ENCODE peak calls at places on chromosome 17, in eight cellular contexts. W, Q, G, J, U, Z, S and P are unnamed samples.

GRCh38 chr17:50133028-50133768 is 3.2 kb upstream of the SAMD14 start:
- DNase-seq in W (no peak), Q (no peak), G (no peak), J (no peak), U (no peak), Z (no peak), S (peak), P (no peak)

GRCh38 chr17:15341385-15341849 is at the start of gene TEKT3:
- DNase-seq in W (peak), Q (no peak), G (peak), J (no peak), U (peak), Z (peak), S (peak), P (peak)

GRCh38 chr17:63942309-63942985 is 10.3 kb upstream of the CD79B start:
- DNase-seq in W (no peak), Q (no peak), G (no peak), J (no peak), U (no peak), Z (no peak), S (no peak), P (no peak)

GRCh38 chr17:78917451-78918307 is 7.5 kb downstream of the TIMP2 start:
- DNase-seq in W (no peak), Q (no peak), G (no peak), J (no peak), U (no peak), Z (no peak), S (no peak), P (no peak)

GRCh38 chr17:64778367-64779290 is 116.5 kb upstream of the SMURF2 start:
- DNase-seq in W (peak), Q (peak), G (no peak), J (no peak), U (peak), Z (no peak), S (no peak), P (no peak)

GRCh38 chr17:50349241-50349595 is 3.3 kb downstream of the XYLT2 start:
- DNase-seq in W (no peak), Q (no peak), G (peak), J (no peak), U (no peak), Z (no peak), S (no peak), P (no peak)

GRCh38 chr17:163514-164103 is 17.8 kb downstream of the DOC2B start:
- DNase-seq in W (no peak), Q (no peak), G (no peak), J (no peak), U (no peak), Z (peak), S (no peak), P (no peak)

GRCh38 chr17:35732806-35733136 is 1.3 kb downstream of the RASL10B start:
- DNase-seq in W (no peak), Q (no peak), G (no peak), J (no peak), U (no peak), Z (no peak), S (no peak), P (no peak)

GRCh38 chr17:48603959-48604769 is 622 bp downstream of the HOXB6 start:
- DNase-seq in W (peak), Q (no peak), G (no peak), J (no peak), U (no peak), Z (no peak), S (peak), P (no peak)

GRCh38 chr17:67441052-67441738 is 64.1 kb downstream of the PITPNC1 start:
- DNase-seq in W (no peak), Q (peak), G (no peak), J (peak), U (no peak), Z (peak), S (peak), P (no peak)

GRCh38 chr17:35167046-35167445 is 19.4 kb downstream of the UNC45B start:
- DNase-seq in W (no peak), Q (peak), G (no peak), J (no peak), U (no peak), Z (no peak), S (no peak), P (no peak)

GRCh38 chr17:35407531-35407930 is 24.8 kb downstream of the SLFN12 start:
- DNase-seq in W (no peak), Q (no peak), G (no peak), J (no peak), U (peak), Z (no peak), S (no peak), P (no peak)

GRCh38 chr17:42423766-42424165 is 710 bp upstream of the CAVIN1 start:
- DNase-seq in W (no peak), Q (no peak), G (no peak), J (no peak), U (no peak), Z (no peak), S (no peak), P (no peak)

GRCh38 chr17:21129023-21129681 is 2.4 kb downstream of the DHRS7B start:
- DNase-seq in W (no peak), Q (no peak), G (no peak), J (no peak), U (peak), Z (peak), S (peak), P (no peak)

GRCh38 chr17:8318010-8318409 is 8.0 kb downstream of the ARHGEF15 start:
- DNase-seq in W (no peak), Q (no peak), G (no peak), J (no peak), U (no peak), Z (no peak), S (no peak), P (no peak)

GRCh38 chr17:8314797-8315739 is 5.0 kb downstream of the ARHGEF15 start:
- DNase-seq in W (peak), Q (no peak), G (no peak), J (no peak), U (no peak), Z (no peak), S (no peak), P (no peak)

GRCh38 chr17:8312726-8313600 is 2.9 kb downstream of the ARHGEF15 start:
- DNase-seq in W (no peak), Q (no peak), G (no peak), J (no peak), U (no peak), Z (no peak), S (no peak), P (no peak)

GRCh38 chr17:8318536-8318935 is 8.5 kb downstream of the ARHGEF15 start:
- DNase-seq in W (no peak), Q (no peak), G (no peak), J (no peak), U (no peak), Z (no peak), S (no peak), P (no peak)

GRCh38 chr17:8315740-8316217 is 5.7 kb downstream of the ARHGEF15 start:
- DNase-seq in W (peak), Q (no peak), G (no peak), J (no peak), U (no peak), Z (no peak), S (no peak), P (no peak)
- TF ChIP-seq CTCF in W (no peak), Q (no peak), G (no peak), J (no peak), U (no peak), Z (no peak), S (no peak), P (no peak)

GRCh38 chr17:4157618-4158333 is 14.8 kb downstream of the CYB5D2 start:
- DNase-seq in W (no peak), Q (no peak), G (no peak), J (no peak), U (no peak), Z (no peak), S (no peak), P (no peak)

GRCh38 chr17:4155980-4156620 is 13.1 kb downstream of the CYB5D2 start:
- DNase-seq in W (no peak), Q (no peak), G (no peak), J (no peak), U (no peak), Z (no peak), S (no peak), P (no peak)

GRCh38 chr17:4159761-4160160 is 16.8 kb downstream of the CYB5D2 start:
- DNase-seq in W (no peak), Q (no peak), G (no peak), J (no peak), U (no peak), Z (no peak), S (no peak), P (no peak)

GRCh38 chr17:4154201-4154600 is 11.2 kb downstream of the CYB5D2 start:
- DNase-seq in W (no peak), Q (no peak), G (no peak), J (no peak), U (no peak), Z (no peak), S (no peak), P (no peak)

DNA sequence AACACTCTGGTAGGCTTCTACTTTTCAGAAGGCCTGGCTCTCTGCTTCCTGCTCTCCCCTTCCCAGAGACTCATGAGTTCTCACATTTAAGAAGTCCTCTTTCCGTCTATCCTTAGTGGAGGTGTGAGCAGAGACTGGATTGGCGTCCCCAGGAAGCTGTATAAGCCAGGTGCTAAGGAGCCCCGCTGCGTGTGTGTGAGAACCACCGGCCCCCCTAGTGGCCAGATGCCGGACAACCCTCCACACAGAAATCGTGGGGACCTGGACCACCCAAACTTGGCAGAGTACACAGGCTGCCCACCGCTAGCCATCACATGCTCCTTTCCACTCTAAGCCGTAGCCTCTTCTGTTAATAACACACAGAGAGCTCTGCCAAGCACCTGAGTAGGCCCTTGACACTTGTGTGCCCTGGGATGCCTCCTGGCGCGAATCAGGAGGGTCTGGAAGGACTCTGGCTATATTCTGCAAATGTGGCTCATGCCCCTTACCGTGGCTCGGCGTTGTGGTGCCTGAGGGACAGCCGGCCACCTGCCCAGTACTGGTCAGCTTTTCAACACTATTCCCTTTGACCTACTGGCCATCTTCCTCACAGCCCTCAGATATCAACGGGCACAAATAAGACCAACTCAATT is 13.9 kb downstream of the CYB5D2 start:
- DNase-seq in W (peak), Q (no peak), G (no peak), J (no peak), U (no peak), Z (no peak), S (no peak), P (no peak)
- TF ChIP-seq CTCF in W (peak), Q (no peak), G (no peak), J (peak), U (no peak), Z (peak), S (peak), P (no peak)

GRCh38 chr17:29838961-29839360 is 91.1 kb downstream of the SSH2 start:
- DNase-seq in W (peak), Q (no peak), G (no peak), J (no peak), U (no peak), Z (peak), S (peak), P (no peak)

GRCh38 chr17:29833801-29834200 is 96.2 kb downstream of the SSH2 start:
- DNase-seq in W (no peak), Q (no peak), G (no peak), J (no peak), U (no peak), Z (no peak), S (no peak), P (no peak)

GRCh38 chr17:29837531-29837930 is 92.5 kb downstream of the SSH2 start:
- DNase-seq in W (no peak), Q (no peak), G (no peak), J (no peak), U (no peak), Z (no peak), S (no peak), P (no peak)

GRCh38 chr17:29836643-29837042 is 93.4 kb downstream of the SSH2 start:
- DNase-seq in W (no peak), Q (no peak), G (no peak), J (no peak), U (no peak), Z (peak), S (no peak), P (no peak)

GRCh38 chr17:29835438-29836351 is 94.3 kb downstream of the SSH2 start:
- DNase-seq in W (no peak), Q (no peak), G (no peak), J (no peak), U (no peak), Z (peak), S (peak), P (no peak)
- TF ChIP-seq CTCF in W (no peak), Q (no peak), G (no peak), J (no peak), U (no peak), Z (no peak), S (no peak), P (no peak)

GRCh38 chr17:80755650-80756405 is 211.2 kb downstream of the RPTOR start:
- DNase-seq in W (no peak), Q (no peak), G (peak), J (no peak), U (no peak), Z (no peak), S (no peak), P (no peak)
- TF ChIP-seq CTCF in W (no peak), Q (no peak), G (no peak), J (no peak), U (no peak), Z (peak), S (no peak), P (peak)

GRCh38 chr17:80474231-80474932 is 2.0 kb downstream of the NPTX1 start:
- DNase-seq in W (peak), Q (no peak), G (no peak), J (no peak), U (no peak), Z (peak), S (peak), P (no peak)
- TF ChIP-seq CTCF in W (no peak), Q (no peak), G (no peak), J (no peak), U (peak), Z (peak), S (peak), P (peak)

GRCh38 chr17:80790021-80790765 is 201.4 kb upstream of the CHMP6 start:
- DNase-seq in W (no peak), Q (no peak), G (peak), J (peak), U (no peak), Z (peak), S (no peak), P (no peak)
- TF ChIP-seq CTCF in W (no peak), Q (no peak), G (no peak), J (no peak), U (no peak), Z (no peak), S (no peak), P (no peak)